ENCODE peak calls at places on chromosomes 2 and 18, in five cellular contexts. Y is IMR-90, N is A549, L is SK-N-SH, E is H1. C is an unnamed sample.
A peak's percentile ranks its signal among the peaks of the same experiment; 100 is the strongest.

GRCh38 chr2:178044836-178045235 is 27.7 kb downstream of the PDE11A start:
- DNase-seq in Y (no peak), N (no peak), L (no peak), E (no peak), C (no peak)

GRCh38 chr2:48600204-48600813 is 17.3 kb upstream of the GTF2A1L start:
- DNase-seq in Y (peak; percentile 67), N (no peak), L (peak; percentile 32), E (no peak), C (peak; percentile 42)

GRCh38 chr2:4020153-4020552 is 316.8 kb downstream of the DCDC2C start:
- DNase-seq in Y (no peak), N (no peak), L (no peak), E (no peak), C (peak; percentile 51)

GRCh38 chr2:213846856-213847255 is 562.6 kb downstream of the SPAG16 start:
- DNase-seq in Y (no peak), N (no peak), L (no peak), E (no peak), C (no peak)

GRCh38 chr18:45874501-45875184 is 49.2 kb downstream of the SIGLEC15 start:
- DNase-seq in Y (peak; percentile 24), N (no peak), L (no peak), E (no peak), C (no peak)

GRCh38 chr2:240502059-240502429 is 55.7 kb downstream of the ANKMY1 start:
- DNase-seq in Y (no peak), N (no peak), L (no peak), E (no peak), C (no peak)

GRCh38 chr2:191703079-191703725 is 25.3 kb downstream of the NABP1 start:
- DNase-seq in Y (no peak), N (no peak), L (no peak), E (no peak), C (peak; percentile 54)

GRCh38 chr2:47777268-47777972 is 5.5 kb upstream of the MSH6 start:
- DNase-seq in Y (no peak), N (no peak), L (no peak), E (no peak), C (no peak)

GRCh38 chr2:196718394-196718793 is 78.9 kb downstream of the CCDC150 start:
- DNase-seq in Y (no peak), N (no peak), L (no peak), E (no peak), C (no peak)

GRCh38 chr18:9147440-9148238 is 11.1 kb downstream of the ANKRD12 start:
- DNase-seq in Y (peak; percentile 81), N (peak; percentile 41), L (peak; percentile 50), E (no peak), C (peak; percentile 72)

GRCh38 chr2:158815650-158816049 is 20.5 kb downstream of the DAPL1 start:
- DNase-seq in Y (no peak), N (no peak), L (no peak), E (no peak), C (no peak)

GRCh38 chr18:23422751-23423418 is 30.2 kb upstream of the RIOK3 start:
- DNase-seq in Y (peak; percentile 16), N (peak; percentile 20), L (peak; percentile 21), E (peak; percentile 28), C (peak; percentile 66)

GRCh38 chr18:75041586-75041985 is 167.4 kb downstream of the PTGR3 start:
- DNase-seq in Y (peak; percentile 50), N (peak; percentile 15), L (no peak), E (no peak), C (no peak)

GRCh38 chr2:69185807-69186206 is 172.8 kb downstream of the ANTXR1 start:
- DNase-seq in Y (peak; percentile 48), N (no peak), L (no peak), E (no peak), C (no peak)

GRCh38 chr2:46393352-46393820 is 86.0 kb upstream of the TMEM247 start:
- DNase-seq in Y (no peak), N (no peak), L (no peak), E (no peak), C (no peak)

GRCh38 chr2:88448248-88448647 is 4.2 kb downstream of the FOXI3 start:
- DNase-seq in Y (no peak), N (no peak), L (no peak), E (no peak), C (no peak)

GRCh38 chr18:51229328-51229727 is 31.8 kb upstream of the MEX3C start:
- DNase-seq in Y (no peak), N (no peak), L (no peak), E (no peak), C (no peak)

GRCh38 chr2:187527262-187527661 is 27.0 kb downstream of the TFPI start:
- DNase-seq in Y (peak; percentile 83), N (no peak), L (no peak), E (no peak), C (peak; percentile 78)

GRCh38 chr2:166332049-166332448 is 43.7 kb downstream of the SCN9A start:
- DNase-seq in Y (no peak), N (no peak), L (no peak), E (no peak), C (no peak)

GRCh38 chr2:191265311-191266170 is 20.3 kb downstream of the MYO1B start:
- DNase-seq in Y (peak; percentile 70), N (no peak), L (no peak), E (no peak), C (no peak)

GRCh38 chr18:36309436-36310391 is 12.2 kb downstream of the FHOD3 start:
- DNase-seq in Y (peak; percentile 98), N (peak; percentile 42), L (peak; percentile 73), E (peak; percentile 42), C (no peak)

GRCh38 chr18:210780-211179 is 52.4 kb downstream of the USP14 start:
- DNase-seq in Y (no peak), N (no peak), L (no peak), E (no peak), C (no peak)

GRCh38 chr2:45890094-45890646 is 238.7 kb downstream of the PRKCE start:
- DNase-seq in Y (no peak), N (no peak), L (no peak), E (no peak), C (no peak)

GRCh38 chr18:27017901-27018500 is 152.5 kb upstream of the AQP4 start:
- DNase-seq in Y (no peak), N (peak; percentile 5), L (peak; percentile 43), E (no peak), C (peak; percentile 19)

GRCh38 chr18:67007999-67008398 is 404.1 kb upstream of the CDH19 start:
- DNase-seq in Y (no peak), N (no peak), L (no peak), E (no peak), C (no peak)
- TF ChIP-seq RFX5 in Y (no peak), N (no peak), L (no peak), E (no peak), C (no peak)

GRCh38 chr2:95271381-95271971 is 2.8 kb upstream of the PROM2 start:
- DNase-seq in Y (no peak), N (no peak), L (no peak), E (peak; percentile 22), C (no peak)
- TF ChIP-seq RFX5 in Y (no peak), N (no peak), L (no peak), E (no peak), C (no peak)

DNA sequence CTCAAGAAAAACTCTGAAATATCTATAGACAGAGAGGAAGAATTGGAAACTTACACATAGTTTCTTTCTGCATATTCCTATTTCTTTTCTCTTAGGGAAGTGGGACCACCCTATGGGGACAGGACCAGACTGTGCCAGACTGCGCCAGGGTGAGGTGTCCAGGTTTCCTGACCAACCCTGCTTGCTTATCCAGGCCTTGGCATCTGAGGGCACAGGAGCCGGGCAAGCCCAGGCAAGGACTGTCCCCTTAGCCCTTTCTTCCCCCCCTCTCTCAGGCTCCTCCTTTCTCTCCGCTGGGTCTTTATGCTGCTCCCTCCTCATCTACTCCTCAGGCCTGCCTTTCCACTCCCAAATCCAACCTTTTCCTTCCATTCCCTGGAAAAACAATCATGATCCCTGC is 27.1 kb downstream of the MAIP1 start:
- DNase-seq in Y (no peak), N (no peak), L (no peak), E (no peak), C (no peak)
- TF ChIP-seq RFX5 in Y (no peak), N (no peak), L (no peak), E (no peak), C (no peak)

GRCh38 chr2:156182132-156182531 is 150.4 kb downstream of the NR4A2 start:
- DNase-seq in Y (no peak), N (no peak), L (no peak), E (no peak), C (peak; percentile 20)
- TF ChIP-seq RFX5 in Y (no peak), N (no peak), L (no peak), E (no peak), C (no peak)

DNA sequence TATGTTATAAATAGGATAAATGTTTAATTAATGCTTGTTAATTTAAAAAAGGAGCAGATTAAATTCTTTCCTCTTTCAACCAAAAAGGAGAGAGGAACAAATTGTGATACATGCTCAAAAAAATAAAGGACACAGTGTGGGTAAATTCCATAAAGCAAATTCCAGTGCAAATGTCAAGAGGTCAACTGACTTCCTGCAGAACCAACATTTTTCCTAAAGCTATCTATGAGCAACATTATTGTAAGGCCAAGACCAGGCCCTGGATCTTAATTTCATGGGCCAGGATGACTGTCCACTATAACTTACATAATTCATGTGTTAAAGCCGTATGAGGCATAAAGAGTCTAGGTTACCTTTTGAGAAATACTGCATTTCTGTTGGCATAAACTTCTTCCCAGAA is 93.9 kb upstream of the RPE start:
- DNase-seq in Y (no peak), N (no peak), L (no peak), E (no peak), C (no peak)
- TF ChIP-seq RFX5 in Y (no peak), N (no peak), L (no peak), E (no peak), C (no peak)

GRCh38 chr2:238717084-238717483 is 130.8 kb upstream of the TWIST2 start:
- DNase-seq in Y (no peak), N (no peak), L (no peak), E (no peak), C (no peak)
- TF ChIP-seq RFX5 in Y (no peak), N (no peak), L (no peak), E (no peak), C (no peak)